ENCODE peak calls at places on chromosomes 12 and 14, in six cellular contexts. P, L, Q, N, E and D are unnamed samples.

GRCh38 chr14:69763761-69764510 is 3.0 kb upstream of the SRSF5 start:
- DNase-seq in P (no peak), L (no peak), Q (no peak), N (no peak), E (peak; percentile 68), D (peak; percentile 44)

GRCh38 chr14:93430319-93430801 is 379 bp upstream of the UNC79 start:
- DNase-seq in P (peak; percentile 8), L (peak; percentile 80), Q (peak; percentile 80), N (peak; percentile 54), E (no peak), D (no peak)

GRCh38 chr14:83709116-83709515 is 1820.8 kb upstream of the FLRT2 start:
- DNase-seq in P (no peak), L (no peak), Q (no peak), N (no peak), E (no peak), D (no peak)

GRCh38 chr14:27338012-27338411 is 740.2 kb upstream of the NOVA1 start:
- DNase-seq in P (no peak), L (no peak), Q (no peak), N (no peak), E (no peak), D (no peak)

GRCh38 chr12:9787340-9787737 is 26.6 kb upstream of the CD69 start:
- DNase-seq in P (peak; percentile 26), L (no peak), Q (no peak), N (no peak), E (no peak), D (peak; percentile 46)

GRCh38 chr14:94016446-94016976 is 9.6 kb upstream of the OTUB2 start:
- DNase-seq in P (no peak), L (no peak), Q (no peak), N (no peak), E (no peak), D (no peak)

GRCh38 chr12:70994217-70994788 is 73.8 kb upstream of the PTPRR start:
- DNase-seq in P (no peak), L (no peak), Q (no peak), N (no peak), E (peak; percentile 33), D (peak; percentile 42)

GRCh38 chr14:70622111-70622712 is 19.5 kb upstream of the TTC9 start:
- DNase-seq in P (peak; percentile 81), L (peak; percentile 70), Q (peak; percentile 75), N (peak; percentile 36), E (peak; percentile 56), D (peak; percentile 21)

GRCh38 chr14:68222154-68222553 is 402.6 kb downstream of the RAD51B start:
- DNase-seq in P (no peak), L (no peak), Q (no peak), N (no peak), E (no peak), D (no peak)

GRCh38 chr12:24083787-24084186 is 134.3 kb upstream of the SOX5 start:
- DNase-seq in P (no peak), L (no peak), Q (no peak), N (no peak), E (no peak), D (no peak)

GRCh38 chr14:72075649-72076334 is 143.6 kb downstream of the RGS6 start:
- DNase-seq in P (peak; percentile 11), L (peak; percentile 46), Q (no peak), N (peak; percentile 56), E (no peak), D (no peak)

DNA sequence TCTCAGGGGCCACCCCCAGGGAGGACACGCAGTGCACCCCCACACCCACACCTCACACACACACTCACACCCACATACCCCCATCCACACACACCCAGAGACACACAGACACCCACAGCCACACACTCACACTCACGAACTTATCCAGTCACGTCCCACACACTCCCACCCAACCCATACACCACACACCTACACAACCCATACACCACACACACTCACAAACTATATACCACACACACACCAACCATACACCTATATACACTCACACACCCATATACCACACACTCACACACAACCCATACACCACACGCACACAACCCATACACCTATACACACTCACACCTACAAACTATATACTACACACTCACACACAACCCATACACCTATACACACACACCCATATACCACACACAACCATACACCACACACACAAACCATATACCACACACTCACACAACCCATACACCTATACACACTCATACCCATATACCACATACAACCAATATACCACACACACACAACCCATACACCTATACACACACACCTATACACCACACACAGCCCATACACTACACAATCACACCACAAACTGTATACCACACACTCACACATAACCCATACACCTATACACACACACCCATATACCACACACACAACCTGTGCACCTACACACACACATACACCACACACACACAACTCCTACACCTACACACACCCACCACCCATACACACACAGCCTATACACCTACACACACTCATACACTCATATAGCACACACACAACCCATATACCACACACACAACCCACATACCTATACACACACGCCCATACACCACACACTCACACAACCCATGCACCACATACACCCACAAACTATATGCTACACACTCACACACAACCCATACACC is 42.7 kb downstream of the TMEM121 start:
- DNase-seq in P (no peak), L (no peak), Q (no peak), N (no peak), E (no peak), D (no peak)
- H4K91ac ChIP-seq in P (no peak overlapping the region), L (no peak overlapping the region), Q (no peak overlapping the region), N (no peak overlapping the region), E (no peak overlapping the region), D (no peak overlapping the region)

GRCh38 chr12:94892544-94893267 is 110.8 kb downstream of the NDUFA12 start:
- DNase-seq in P (no peak), L (no peak), Q (no peak), N (no peak), E (no peak), D (no peak)

DNA sequence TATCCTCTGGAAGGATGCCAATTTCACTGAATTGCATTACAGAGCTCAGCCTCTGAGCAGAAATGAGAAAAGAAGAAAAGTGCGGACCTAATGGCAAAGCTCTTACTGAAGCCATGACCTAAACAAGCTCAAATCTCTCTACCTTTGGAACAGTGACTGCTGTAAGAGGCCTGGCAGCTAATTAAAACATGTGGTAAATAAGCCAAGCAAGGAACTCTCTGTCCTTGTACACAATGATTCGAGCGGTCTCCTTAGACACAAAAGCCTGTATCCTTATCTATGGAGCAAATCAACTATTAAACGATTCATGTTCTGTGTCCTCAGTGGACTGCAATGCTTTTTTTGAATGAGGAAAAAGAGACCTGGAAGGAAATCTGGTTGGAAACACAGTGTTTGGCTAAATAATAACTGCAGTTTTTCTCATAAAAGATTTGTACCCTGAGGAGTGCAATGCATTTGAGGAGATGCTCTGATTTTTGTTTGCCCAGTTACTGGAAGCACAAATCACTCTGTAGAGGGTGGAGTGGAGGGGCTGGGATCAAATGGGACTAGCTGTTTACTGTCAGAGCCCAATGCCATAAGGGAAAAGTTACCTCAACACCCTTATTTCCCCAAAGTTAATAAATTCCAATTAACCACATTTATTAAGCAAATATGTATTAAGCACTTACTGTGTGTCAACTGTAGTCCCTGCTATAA is 113.8 kb downstream of the NDUFA12 start:
- DNase-seq in P (no peak), L (no peak), Q (no peak), N (no peak), E (no peak), D (no peak)
- H4K91ac ChIP-seq in P (no peak overlapping the region), L (no peak overlapping the region), Q (no peak overlapping the region), N (no peak overlapping the region), E (no peak overlapping the region), D (no peak overlapping the region)

GRCh38 chr12:52043386-52044212 is 7.6 kb upstream of the NR4A1 start:
- DNase-seq in P (no peak), L (no peak), Q (no peak), N (no peak), E (no peak), D (no peak)

GRCh38 chr12:52044284-52044983 is 6.8 kb upstream of the NR4A1 start:
- DNase-seq in P (no peak), L (no peak), Q (no peak), N (no peak), E (no peak), D (no peak)

GRCh38 chr12:52046859-52047258 is 4.4 kb upstream of the NR4A1 start:
- DNase-seq in P (no peak), L (no peak), Q (no peak), N (no peak), E (no peak), D (no peak)

GRCh38 chr12:52042706-52043385 is 8.4 kb upstream of the NR4A1 start:
- DNase-seq in P (no peak), L (no peak), Q (no peak), N (no peak), E (no peak), D (no peak)

DNA sequence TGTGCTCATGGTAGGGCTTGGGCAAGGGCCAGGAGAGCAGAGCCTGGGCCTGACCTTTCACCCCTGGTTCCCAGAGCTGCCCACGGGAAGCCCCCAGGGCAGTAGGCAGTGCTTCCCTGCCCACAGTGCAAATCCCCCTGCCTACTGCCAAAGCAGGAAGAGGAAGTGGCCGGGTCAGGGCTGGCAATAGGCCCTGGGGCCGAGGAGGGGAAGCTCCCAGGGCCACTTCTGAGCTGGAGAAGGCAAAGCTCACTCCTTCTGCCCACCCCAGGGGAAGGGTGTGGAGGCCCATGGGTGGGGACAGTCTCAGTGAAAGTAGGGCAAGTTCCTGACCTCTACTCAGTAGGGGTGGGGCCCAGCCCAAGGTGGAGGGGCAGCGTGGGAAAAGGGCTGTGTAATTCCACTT is 5.4 kb upstream of the NR4A1 start:
- DNase-seq in P (peak; percentile 26), L (no peak), Q (no peak), N (no peak), E (no peak), D (no peak)
- H4K91ac ChIP-seq in P (no peak overlapping the region), L (no peak overlapping the region), Q (no peak overlapping the region), N (no peak overlapping the region), E (no peak overlapping the region), D (no peak overlapping the region)

DNA sequence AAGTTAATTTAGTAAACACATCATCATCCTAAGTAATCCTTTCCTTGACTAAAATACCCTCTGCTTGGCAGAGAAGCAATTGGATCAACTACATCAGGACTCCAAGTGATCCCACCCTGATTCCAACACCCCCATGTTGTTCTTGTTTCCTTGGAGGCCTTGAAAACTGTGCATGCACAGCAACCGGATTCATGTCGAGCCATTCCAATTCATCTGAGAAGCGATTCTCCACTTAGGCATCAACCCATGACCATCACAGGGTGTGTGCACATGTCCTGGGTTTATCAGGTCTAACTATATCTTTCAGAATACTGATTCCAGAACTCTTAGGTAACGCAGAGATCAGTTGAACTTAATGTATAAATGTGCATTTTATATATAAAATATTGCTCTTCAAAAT is 163.0 kb downstream of the NAV3 start:
- DNase-seq in P (no peak), L (no peak), Q (no peak), N (no peak), E (no peak), D (no peak)
- H4K91ac ChIP-seq in P (no peak overlapping the region), L (no peak overlapping the region), Q (no peak overlapping the region), N (no peak overlapping the region), E (no peak overlapping the region), D (no peak overlapping the region)

GRCh38 chr12:83224012-83224411 is 537.3 kb downstream of the TMTC2 start:
- DNase-seq in P (no peak), L (no peak), Q (no peak), N (no peak), E (no peak), D (no peak)
- H4K91ac ChIP-seq in P (no peak overlapping the region), L (no peak overlapping the region), Q (no peak overlapping the region), N (no peak overlapping the region), E (no peak overlapping the region), D (no peak overlapping the region)

DNA sequence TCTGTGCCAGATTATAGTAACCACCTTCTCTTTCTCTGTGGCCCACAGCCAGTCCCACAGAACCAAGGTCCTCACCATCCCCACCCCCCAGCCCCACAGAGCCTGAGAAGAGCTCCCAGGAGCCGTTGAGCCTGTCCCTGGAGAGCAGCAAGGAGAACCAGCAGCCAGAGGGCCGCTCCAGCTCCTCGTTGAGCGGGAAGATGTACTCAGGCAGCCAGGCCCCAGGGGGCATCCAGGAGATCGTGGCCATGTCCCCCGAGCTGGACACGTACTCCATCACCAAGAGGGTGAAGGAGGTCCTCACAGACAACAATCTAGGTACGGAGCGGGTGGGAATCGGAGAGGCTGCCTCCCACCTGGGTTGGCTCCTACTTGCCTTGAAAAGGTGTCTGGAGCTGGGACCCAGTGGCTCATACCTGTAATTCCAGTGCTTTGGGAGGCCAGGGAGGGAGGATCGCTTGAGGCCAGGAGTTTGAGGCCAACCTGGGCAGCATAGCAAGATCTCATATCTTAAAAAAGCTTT is 34.4 kb downstream of the PHETA1 start:
- DNase-seq in P (no peak), L (no peak), Q (no peak), N (no peak), E (no peak), D (no peak)
- H4K91ac ChIP-seq in P (no peak overlapping the region), L (no peak overlapping the region), Q (no peak overlapping the region), N (no peak overlapping the region), E (no peak overlapping the region), D (no peak overlapping the region)